ENCODE peak calls at places on chromosomes 1 and 21, in ten cellular contexts. O, U, H, K, J, G, Z, D, Q and S are unnamed samples.
A peak's percentile ranks its signal among the peaks of the same experiment; 100 is the strongest.

GRCh38 chr1:9315411-9316079 is 22.9 kb downstream of the SPSB1 start:
- DNase-seq in J (peak; percentile 94), K (no peak), U (peak; percentile 52), D (peak; percentile 36), Q (no peak), H (no peak), Z (peak; percentile 69), G (no peak), O (peak; percentile 65), S (no peak)

GRCh38 chr1:33317354-33317753 is 3.5 kb downstream of the A3GALT2 start:
- DNase-seq in O (no peak), H (no peak), U (no peak), Z (no peak), J (no peak), Q (no peak), K (no peak), G (no peak), D (no peak), S (no peak)

GRCh38 chr21:29053656-29054055 is 19.8 kb downstream of the CCT8 start:
- DNase-seq in Z (no peak), J (peak; percentile 24), H (no peak), O (peak; percentile 9), D (no peak), G (no peak), U (no peak), Q (no peak), K (no peak), S (no peak)

GRCh38 chr1:176541663-176542062 is 78.7 kb downstream of the PAPPA2 start:
- DNase-seq in G (no peak), D (peak; percentile 4), H (no peak), U (no peak), Z (no peak), K (no peak), Q (no peak), O (no peak), J (no peak), S (no peak)

GRCh38 chr1:242743983-242744780 is 219.7 kb upstream of the PLD5 start:
- DNase-seq in J (no peak), H (no peak), Z (no peak), U (no peak), O (no peak), Q (no peak), K (no peak), G (no peak), D (no peak), S (no peak)

GRCh38 chr1:92877081-92877711 is 45.4 kb downstream of the RPL5 start:
- DNase-seq in K (no peak), Q (no peak), Z (no peak), H (no peak), D (no peak), O (no peak), J (no peak), U (peak; percentile 64), G (no peak), S (no peak)

GRCh38 chr1:234222561-234223280 is 150.5 kb upstream of the COA6 start:
- DNase-seq in G (no peak), H (no peak), J (no peak), K (no peak), U (no peak), Q (no peak), O (no peak), Z (no peak), D (no peak), S (no peak)

GRCh38 chr1:181161170-181161870 is 72.8 kb downstream of the IER5 start:
- DNase-seq in G (no peak), J (no peak), H (no peak), U (peak; percentile 66), Q (peak; percentile 48), Z (peak; percentile 52), D (no peak), O (no peak), K (peak; percentile 27), S (no peak)

GRCh38 chr21:43866233-43866632 is 1.2 kb downstream of the AGPAT3 start:
- DNase-seq in K (peak; percentile 48), G (no peak), Q (no peak), J (peak; percentile 67), U (peak; percentile 78), H (no peak), D (peak; percentile 65), Z (peak; percentile 40), O (peak; percentile 22), S (no peak)

GRCh38 chr21:31682625-31683024 is 23.1 kb downstream of the SOD1 start:
- DNase-seq in H (no peak), Z (no peak), D (peak; percentile 49), U (no peak), G (no peak), Q (no peak), J (peak; percentile 27), O (peak; percentile 21), K (no peak), S (no peak)

GRCh38 chr1:38403667-38404066 is 357.1 kb upstream of the POU3F1 start:
- DNase-seq in G (no peak), O (no peak), U (no peak), D (no peak), Q (no peak), H (no peak), K (no peak), Z (no peak), J (no peak), S (no peak)
- TF ChIP-seq CTCF in G (no peak), O (no peak), U (peak; percentile 4), D (no peak), Q (no peak), H (no peak), K (no peak), Z (no peak), J (no peak), S (no peak)

GRCh38 chr1:26584022-26584485 is 54.5 kb downstream of the RPS6KA1 start:
- DNase-seq in D (no peak), J (no peak), K (no peak), Z (peak; percentile 20), G (no peak), Q (no peak), H (no peak), U (no peak), O (no peak), S (no peak)
- TF ChIP-seq CTCF in D (no peak), J (peak; percentile 12), K (no peak), Z (peak; percentile 20), G (no peak), Q (no peak), H (no peak), U (peak; percentile 17), O (peak; percentile 31), S (no peak)

GRCh38 chr1:116878804-116879477 is 30.8 kb upstream of the PTGFRN start:
- DNase-seq in Z (peak; percentile 63), D (peak; percentile 78), O (peak; percentile 34), U (no peak), G (peak; percentile 65), Q (no peak), H (peak; percentile 36), J (peak; percentile 53), K (no peak), S (no peak)
- TF ChIP-seq CTCF in Z (no peak), D (peak; percentile 22), O (peak; percentile 29), U (no peak), G (peak; percentile 1), Q (no peak), H (no peak), J (no peak), K (no peak), S (no peak)

GRCh38 chr1:208728815-208729214 is 484.6 kb upstream of the PLXNA2 start:
- DNase-seq in Z (no peak), Q (no peak), U (no peak), D (no peak), K (no peak), J (no peak), G (no peak), O (no peak), H (no peak), S (no peak)

GRCh38 chr1:208737922-208738321 is 493.7 kb upstream of the PLXNA2 start:
- DNase-seq in G (no peak), O (no peak), H (no peak), Z (no peak), Q (no peak), D (no peak), K (no peak), U (peak; percentile 33), J (no peak), S (no peak)

DNA sequence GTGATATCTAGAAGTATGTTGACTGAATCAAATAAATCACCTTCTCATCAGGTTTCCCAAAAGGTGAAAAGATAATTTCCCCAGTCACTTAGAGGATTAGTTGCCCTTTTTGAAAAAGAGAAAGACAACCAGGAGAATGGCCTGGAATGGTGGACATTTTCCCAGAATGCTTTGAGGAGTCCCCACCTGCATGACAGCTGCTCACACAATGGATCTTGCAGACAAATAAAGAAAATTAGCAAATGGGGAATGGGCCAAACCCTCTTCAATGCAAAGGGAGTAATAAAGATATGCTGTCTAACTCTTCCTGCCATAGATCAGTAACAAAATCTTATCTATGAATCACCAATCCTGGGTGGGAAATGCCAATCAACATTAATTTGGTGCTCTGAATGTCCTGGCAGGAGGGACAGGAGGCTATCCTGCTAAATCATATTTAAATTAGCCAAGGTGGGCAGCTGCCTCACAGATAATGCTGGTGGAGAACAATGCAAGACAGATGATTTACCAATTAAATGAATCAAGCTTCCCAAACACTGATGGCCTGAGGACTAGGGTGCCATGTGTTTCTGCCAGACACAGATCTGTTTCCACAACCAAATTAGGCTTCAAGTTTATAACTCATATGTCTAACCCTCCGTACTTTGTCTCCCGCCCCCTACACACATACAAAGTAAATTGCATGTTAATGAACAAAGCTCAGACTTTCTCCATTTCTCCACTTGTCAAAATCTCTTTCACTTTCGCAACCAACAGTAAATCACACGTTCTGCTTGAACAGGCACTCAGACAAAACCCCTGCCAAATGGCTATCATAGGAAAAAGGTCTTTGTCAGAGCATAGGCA is 488.0 kb upstream of the PLXNA2 start:
- DNase-seq in G (no peak), U (peak; percentile 83), O (no peak), K (no peak), H (peak; percentile 8), Q (no peak), J (no peak), D (peak; percentile 2), Z (no peak), S (no peak)
- TF ChIP-seq CTCF in G (no peak), U (peak; percentile 28), O (no peak), K (no peak), H (no peak), Q (no peak), J (no peak), D (no peak), Z (no peak), S (no peak)

GRCh38 chr1:52913537-52913936 is 8.0 kb downstream of the ECHDC2 start:
- DNase-seq in D (no peak), Q (no peak), U (no peak), K (no peak), Z (no peak), J (no peak), G (peak; percentile 59), H (peak; percentile 23), O (no peak), S (no peak)
- TF ChIP-seq CTCF in D (no peak), Q (no peak), U (no peak), K (no peak), Z (no peak), J (peak; percentile 16), G (no peak), H (no peak), O (no peak), S (no peak)